ENCODE peak calls at places on chromosomes 4 and X, in six cellular contexts. Z is heart right ventricle, I is colonic mucosa, J is cardiac muscle cell, S is choroid plexus epithelial cell, K is fibroblast of mammary gland. D is an unnamed sample.

GRCh38 chrX:129577473-129577872 is 37.4 kb downstream of the OCRL start:
- DNase-seq in Z (no peak), I (no peak), J (no peak), S (peak; percentile 89), K (peak; percentile 83), D (peak; percentile 77)

GRCh38 chr4:158860856-158861255 is 92.0 kb downstream of the FNIP2 start:
- DNase-seq in Z (no peak), I (no peak), J (no peak), S (no peak), K (no peak), D (no peak)

GRCh38 chr4:13511101-13511500 is 27.0 kb upstream of the RAB28 start:
- DNase-seq in Z (no peak), I (no peak), J (no peak), S (no peak), K (peak; percentile 23), D (no peak)

GRCh38 chrX:155094468-155095061 is 23.3 kb downstream of the BRCC3 start:
- DNase-seq in Z (no peak), I (no peak), J (peak; percentile 28), S (peak; percentile 55), K (peak; percentile 45), D (peak; percentile 38)

GRCh38 chr4:24561438-24562139 is 22.8 kb downstream of the DHX15 start:
- DNase-seq in Z (no peak), I (no peak), J (no peak), S (no peak), K (no peak), D (no peak)

GRCh38 chrX:43654431-43655150 is 1.5 kb upstream of the MAOA start:
- DNase-seq in Z (peak; percentile 92), I (peak; percentile 92), J (peak; percentile 92), S (peak; percentile 96), K (peak; percentile 90), D (peak; percentile 93)

GRCh38 chr4:1402021-1402515 is 4.2 kb downstream of the NKX1-1 start:
- DNase-seq in Z (no peak), I (no peak), J (no peak), S (no peak), K (no peak), D (no peak)

GRCh38 chr4:52107745-52108144 is 56.6 kb downstream of the SPATA18 start:
- DNase-seq in Z (no peak), I (no peak), J (no peak), S (peak; percentile 11), K (peak; percentile 25), D (no peak)

GRCh38 chr4:20698820-20699219 is 1.4 kb upstream of the PACRGL start:
- DNase-seq in Z (no peak), I (no peak), J (no peak), S (no peak), K (no peak), D (peak; percentile 33)

GRCh38 chr4:38989487-38989886 is 42.7 kb downstream of the TMEM156 start:
- DNase-seq in Z (no peak), I (no peak), J (no peak), S (no peak), K (peak; percentile 63), D (no peak)

GRCh38 chrX:64850371-64851082 is 125.7 kb downstream of the ZC4H2 start:
- DNase-seq in Z (no peak), I (no peak), J (no peak), S (no peak), K (no peak), D (no peak)

GRCh38 chr4:150828159-150828558 is 186.9 kb downstream of the LRBA start:
- DNase-seq in Z (no peak), I (no peak), J (no peak), S (no peak), K (no peak), D (no peak)
- TF ChIP-seq CTCF in Z (no peak), I (no peak), J (no peak), S (no peak), K (no peak), D (no peak)

GRCh38 chrX:26037367-26037766 is 100.8 kb upstream of the MAGEB18 start:
- DNase-seq in Z (no peak), I (no peak), J (no peak), S (no peak), K (no peak), D (no peak)

DNA sequence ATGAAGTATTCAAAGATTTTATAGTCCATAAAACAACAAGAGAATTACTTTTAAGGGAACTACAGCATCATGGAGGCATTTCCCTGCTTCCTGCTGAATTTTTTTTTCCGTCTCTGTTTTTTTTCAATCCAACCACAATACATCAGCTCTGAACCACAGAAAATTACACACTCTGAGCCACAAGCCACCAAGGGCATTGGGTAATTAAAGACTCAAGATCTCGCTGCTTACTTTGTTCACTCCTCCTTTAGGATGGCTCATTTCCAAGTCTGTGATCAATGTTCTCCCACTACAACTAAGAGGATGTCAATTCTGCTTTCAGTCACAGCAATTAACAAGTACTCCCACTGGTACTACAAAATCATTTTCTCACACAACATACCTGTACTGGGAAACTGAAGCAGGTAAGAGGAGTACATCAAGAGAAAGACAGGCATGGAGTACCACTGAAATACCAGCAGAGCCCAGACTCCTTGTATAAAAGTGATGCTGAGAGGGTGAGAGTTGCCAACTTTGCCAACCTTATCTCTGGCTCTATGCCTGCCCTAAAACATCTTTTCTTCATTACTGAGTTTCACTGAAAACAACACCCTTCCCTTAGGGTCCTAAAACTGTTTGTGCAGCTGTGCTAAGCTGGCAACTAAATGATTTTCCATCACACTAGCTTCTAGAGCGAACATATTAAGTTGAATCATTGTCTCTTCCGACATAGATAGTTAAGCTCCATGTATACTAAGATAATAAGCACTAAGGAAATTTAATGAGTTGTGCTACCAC is 105.8 kb upstream of the MAGEB18 start:
- DNase-seq in Z (no peak), I (no peak), J (no peak), S (peak; percentile 5), K (no peak), D (no peak)
- H3K4me3 ChIP-seq in Z (no peak overlapping the region), I (no peak overlapping the region), J (no peak overlapping the region), S (no peak overlapping the region), K (no peak overlapping the region), D (no peak overlapping the region)

DNA sequence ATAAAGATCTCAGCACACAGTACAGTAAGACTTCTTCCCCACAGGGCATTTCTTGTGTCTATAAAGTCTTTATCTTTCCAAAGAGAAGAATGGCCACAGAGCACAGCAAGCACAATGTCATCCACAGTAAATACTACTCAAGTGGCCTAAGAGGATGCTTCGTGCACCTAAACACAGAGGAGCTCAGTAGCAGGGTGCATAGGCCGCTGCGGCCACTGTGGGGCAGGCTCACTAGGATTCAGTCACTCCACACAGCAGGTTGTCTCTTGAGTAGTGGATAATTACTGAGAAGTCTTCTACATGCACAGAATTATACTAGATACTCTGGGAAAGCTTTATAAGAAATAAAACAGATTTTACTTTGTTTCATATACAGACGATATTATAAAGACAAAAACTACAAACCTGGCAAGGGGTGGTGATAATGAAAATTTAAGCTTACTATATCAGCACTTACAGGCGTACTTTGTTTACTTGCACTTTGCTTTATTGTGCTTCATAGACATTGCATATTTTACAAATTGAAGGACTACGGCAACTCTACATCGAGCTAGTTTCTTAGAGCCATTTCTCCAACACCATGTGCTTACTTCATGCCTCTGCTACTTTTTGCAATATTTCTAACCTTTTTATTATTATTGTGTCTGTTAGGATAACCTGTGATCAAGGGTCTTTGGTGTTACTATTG is 78.5 kb downstream of the PRDM5 start:
- DNase-seq in Z (no peak), I (peak; percentile 62), J (peak; percentile 70), S (no peak), K (no peak), D (no peak)
- TF ChIP-seq CTCF in Z (no peak), I (peak; percentile 61), J (peak; percentile 21), S (peak; percentile 52), K (no peak), D (peak; percentile 34)

GRCh38 chrX:25002658-25003015 is 13.1 kb downstream of the ARX start:
- DNase-seq in Z (no peak), I (no peak), J (no peak), S (no peak), K (no peak), D (no peak)
- H3K4me3 ChIP-seq in Z (peak overlapping the region; percentile 8), I (peak overlapping the region; percentile 14), J (peak overlapping the region; percentile 12), S (peak overlapping the region; percentile 31), K (no peak overlapping the region), D (peak overlapping the region; percentile 48)

DNA sequence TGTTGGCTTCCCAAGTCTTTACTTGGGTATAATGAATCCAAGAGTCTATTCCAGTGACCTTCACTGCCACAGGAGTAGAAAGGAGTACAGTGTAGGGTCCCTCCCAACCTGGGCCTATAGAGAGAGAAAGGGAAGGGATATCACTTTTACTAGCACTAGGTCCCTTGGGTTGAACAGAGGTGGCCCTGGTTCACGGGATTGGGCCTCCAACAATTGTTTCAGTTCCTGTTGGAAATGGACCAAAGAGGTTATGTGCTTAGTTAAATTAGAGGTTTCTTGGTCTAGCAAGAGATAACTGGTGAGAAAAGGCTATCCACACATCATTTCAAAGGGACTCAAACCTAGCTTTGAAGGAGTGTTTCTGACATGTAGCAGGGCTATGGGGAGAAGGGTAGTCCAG is 57.1 kb upstream of the MED14 start:
- DNase-seq in Z (no peak), I (no peak), J (no peak), S (no peak), K (no peak), D (no peak)
- TF ChIP-seq CTCF in Z (no peak), I (no peak), J (no peak), S (no peak), K (no peak), D (no peak)

GRCh38 chr4:172996571-172997216 is 171.9 kb upstream of the GALNT7 start:
- DNase-seq in Z (no peak), I (no peak), J (no peak), S (peak; percentile 91), K (peak; percentile 92), D (peak; percentile 41)

GRCh38 chr4:172997851-172998250 is 170.8 kb upstream of the GALNT7 start:
- DNase-seq in Z (no peak), I (no peak), J (no peak), S (peak; percentile 17), K (no peak), D (no peak)

GRCh38 chr4:173001571-173001970 is 167.0 kb upstream of the GALNT7 start:
- DNase-seq in Z (no peak), I (no peak), J (no peak), S (peak; percentile 74), K (peak; percentile 87), D (peak; percentile 28)

GRCh38 chr4:172997217-172997609 is 171.4 kb upstream of the GALNT7 start:
- DNase-seq in Z (no peak), I (no peak), J (no peak), S (no peak), K (no peak), D (no peak)

GRCh38 chr4:172998527-172999469 is 169.8 kb upstream of the GALNT7 start:
- DNase-seq in Z (no peak), I (no peak), J (no peak), S (peak; percentile 82), K (peak; percentile 91), D (peak; percentile 19)
- H3K4me3 ChIP-seq in Z (no peak overlapping the region), I (no peak overlapping the region), J (no peak overlapping the region), S (no peak overlapping the region), K (no peak overlapping the region), D (no peak overlapping the region)